ENCODE peak calls at places on chromosomes 1 and 21, in ten cellular contexts. M is GM12878; F is D341Med; Q is NCI-H1436 treated with DMSO at 0.1 percent for 48 hours; C is progenitor cell of endocrine pancreas; U is putamen; T is Caki2; D is activated CD8-positive, alpha-beta memory T cell treated with anti-CD3 and anti-CD28 coated beads, Interleukin-2, amount 50 U/mL, for 4 hours; L is EL; R is effector memory CD8-positive, alpha-beta T cell. A is an unnamed sample.
A peak's percentile ranks its signal among the peaks of the same experiment; 100 is the strongest.

GRCh38 chr1:204320413-204320812 is 39.3 kb downstream of the PLEKHA6 start:
- DNase-seq in M (no peak), F (no peak), Q (no peak), C (no peak), U (no peak), T (peak; percentile 48), D (no peak), L (peak; percentile 92), R (no peak), A (no peak)

GRCh38 chr1:15885701-15886612 is 38.5 kb downstream of the SPEN start:
- DNase-seq in M (peak; percentile 36), F (peak; percentile 91), Q (peak; percentile 21), C (peak; percentile 78), U (peak; percentile 95), T (peak; percentile 95), D (peak; percentile 21), L (peak; percentile 92), R (no peak), A (peak; percentile 91)

GRCh38 chr21:46182548-46183336 is 1.5 kb downstream of the SPATC1L start:
- DNase-seq in M (no peak), F (peak; percentile 24), Q (no peak), C (no peak), U (no peak), T (no peak), D (no peak), L (no peak), R (no peak), A (no peak)

GRCh38 chr1:29896300-29896699 is 660.0 kb downstream of the PTPRU start:
- DNase-seq in M (no peak), F (no peak), Q (no peak), C (no peak), U (no peak), T (no peak), D (no peak), L (no peak), R (no peak), A (no peak)

GRCh38 chr1:240905225-240905765 is 293.3 kb upstream of the GREM2 start:
- DNase-seq in M (no peak), F (no peak), Q (no peak), C (no peak), U (no peak), T (no peak), D (no peak), L (no peak), R (no peak), A (no peak)

GRCh38 chr1:3323791-3324703 is 130.4 kb upstream of the ARHGEF16 start:
- DNase-seq in M (no peak), F (no peak), Q (no peak), C (no peak), U (no peak), T (no peak), D (no peak), L (no peak), R (no peak), A (no peak)

GRCh38 chr1:178055779-178056471 is 38.0 kb upstream of the RASAL2 start:
- DNase-seq in M (peak; percentile 32), F (no peak), Q (no peak), C (no peak), U (no peak), T (peak; percentile 66), D (no peak), L (peak; percentile 43), R (no peak), A (no peak)

GRCh38 chr1:226743259-226743658 is 4.2 kb upstream of the ITPKB start:
- DNase-seq in M (no peak), F (no peak), Q (no peak), C (no peak), U (no peak), T (no peak), D (no peak), L (no peak), R (no peak), A (no peak)

GRCh38 chr1:19808351-19808750 is 6.7 kb downstream of the RNF186 start:
- DNase-seq in M (no peak), F (no peak), Q (no peak), C (no peak), U (no peak), T (no peak), D (no peak), L (no peak), R (no peak), A (no peak)

GRCh38 chr1:34407140-34407539 is 230.4 kb downstream of the C1orf94 start:
- DNase-seq in M (no peak), F (no peak), Q (no peak), C (no peak), U (no peak), T (peak; percentile 6), D (no peak), L (no peak), R (no peak), A (no peak)

GRCh38 chr1:243434594-243434993 is 178.8 kb downstream of the SDCCAG8 start:
- DNase-seq in M (no peak), F (no peak), Q (no peak), C (no peak), U (no peak), T (no peak), D (no peak), L (no peak), R (no peak), A (no peak)

GRCh38 chr1:1630965-1631792 is 794 bp upstream of the MMP23B start:
- DNase-seq in M (no peak), F (peak; percentile 30), Q (no peak), C (no peak), U (no peak), T (no peak), D (peak; percentile 44), L (no peak), R (peak; percentile 40), A (peak; percentile 5)

GRCh38 chr1:184632415-184633175 is 122.1 kb downstream of the EDEM3 start:
- DNase-seq in M (no peak), F (no peak), Q (no peak), C (no peak), U (no peak), T (no peak), D (no peak), L (no peak), R (no peak), A (no peak)

A was measured in caudate nucleus.